ENCODE peak calls at places on chromosomes 6 and 20, in nine cellular contexts. R is stimulated activated CD4-positive, alpha-beta T cell treated with anti-CD3 and anti-CD28 coated beads, Interleukin-2, amount 100 ng/mL, for 48 hours; I is activated CD4-positive, alpha-beta T cell treated with anti-CD3 and anti-CD28 coated beads for 4 hours; B is Calu3; O is left cardiac atrium; S is stimulated activated naive CD4-positive, alpha-beta T cell; P is HFF-Myc; V is COR-L47; N is fibroblast of pulmonary artery. E is an unnamed sample.

GRCh38 chr20:46433051-46433450 is 26.6 kb upstream of the ELMO2 start:
- DNase-seq in V (no peak), N (no peak), I (no peak), B (no peak), S (no peak), P (no peak), R (no peak), O (no peak), E (no peak)

GRCh38 chr20:41482647-41483552 is 116.3 kb upstream of the EMILIN3 start:
- DNase-seq in B (no peak), O (no peak), R (no peak), P (peak), S (no peak), I (no peak), N (peak), V (no peak), E (no peak)

GRCh38 chr6:31576897-31577341 is 1.6 kb downstream of the TNF start:
- DNase-seq in I (peak), N (no peak), P (no peak), B (no peak), S (no peak), O (no peak), V (no peak), R (no peak), E (no peak)

GRCh38 chr6:73389854-73390253 is 4.8 kb upstream of the DDX43 start:
- DNase-seq in R (no peak), N (no peak), B (no peak), V (no peak), S (no peak), O (no peak), I (no peak), P (no peak), E (no peak)

GRCh38 chr20:23152308-23152892 is 66.3 kb upstream of the CD93 start:
- DNase-seq in N (peak), B (no peak), S (no peak), R (no peak), V (no peak), P (no peak), O (peak), I (no peak), E (no peak)

GRCh38 chr20:2753456-2754040 is 46.9 kb downstream of the CPXM1 start:
- DNase-seq in I (no peak), R (no peak), V (no peak), N (no peak), B (no peak), S (no peak), P (no peak), O (no peak), E (no peak)

GRCh38 chr20:10673176-10673830 is 496 bp downstream of the JAG1 start:
- DNase-seq in I (no peak), R (no peak), O (peak), B (no peak), P (no peak), N (no peak), V (no peak), S (no peak), E (peak)

GRCh38 chr6:28383235-28384142 is 16.1 kb downstream of the ZSCAN12 start:
- DNase-seq in S (peak), R (no peak), P (peak), N (peak), O (peak), B (peak), I (peak), V (peak), E (no peak)

GRCh38 chr20:3847419-3847940 is 846 bp downstream of the MAVS start:
- DNase-seq in V (no peak), S (no peak), O (no peak), I (no peak), B (no peak), P (no peak), R (no peak), N (peak), E (no peak)

GRCh38 chr6:6592836-6593235 is 4.3 kb downstream of the LY86 start:
- DNase-seq in N (no peak), S (no peak), R (no peak), P (no peak), I (no peak), V (no peak), O (no peak), B (no peak), E (no peak)

GRCh38 chr6:46637145-46637544 is 15.5 kb downstream of the CYP39A1 start:
- DNase-seq in B (no peak), P (no peak), V (no peak), S (no peak), R (no peak), O (no peak), I (no peak), N (peak), E (no peak)

GRCh38 chr6:27651371-27651732 is 178.4 kb upstream of the ZNF184 start:
- DNase-seq in N (no peak), V (no peak), O (no peak), R (no peak), B (peak), I (no peak), S (no peak), P (no peak), E (no peak)

GRCh38 chr6:21808551-21809181 is 215.1 kb downstream of the SOX4 start:
- DNase-seq in R (no peak), O (peak), P (no peak), S (no peak), N (peak), I (no peak), B (no peak), V (no peak), E (no peak)

GRCh38 chr6:119090256-119090655 is 11.8 kb upstream of the FAM184A start:
- DNase-seq in N (peak), B (no peak), V (no peak), S (no peak), O (no peak), R (no peak), I (no peak), P (no peak), E (no peak)

GRCh38 chr6:125236536-125237327 is 65.0 kb downstream of the HDDC2 start:
- DNase-seq in I (no peak), O (no peak), P (no peak), B (no peak), N (peak), V (no peak), R (no peak), S (no peak), E (no peak)

GRCh38 chr6:83905648-83906047 is 46.2 kb downstream of the CYB5R4 start:
- DNase-seq in P (no peak), B (no peak), V (no peak), I (no peak), O (no peak), N (no peak), R (no peak), S (no peak), E (no peak)

GRCh38 chr6:30615958-30616810 is 859 bp downstream of the PPP1R10 start:
- DNase-seq in P (no peak), S (peak), O (no peak), B (peak), R (no peak), N (peak), V (no peak), I (peak), E (peak)

GRCh38 chr20:16760431-16761304 is 12.5 kb downstream of the OTOR start:
- DNase-seq in V (no peak), S (no peak), R (no peak), B (peak), P (no peak), N (no peak), I (no peak), O (no peak), E (no peak)

GRCh38 chr6:157525292-157525889 is 144.4 kb downstream of the ZDHHC14 start:
- DNase-seq in S (no peak), R (no peak), P (no peak), O (no peak), V (no peak), B (no peak), N (no peak), I (no peak), E (no peak)

E was measured in amygdala.